ENCODE peak calls at places on chromosomes 5 and 9, in seven cellular contexts. One of them, this sample, is unnamed.

GRCh38 chr5:123605822-123606221 is 93.8 kb downstream of the CSNK1G3 start:
- DNase-seq in fibroblast of pulmonary artery: no peak
- DNase-seq in GM23338: no peak
- DNase-seq in HFFc6: no peak
- DNase-seq in dorsolateral prefrontal cortex: no peak
- DNase-seq in Peyer's patch: no peak
- DNase-seq in ovary: no peak
- DNase-seq in this sample: peak; percentile 10

GRCh38 chr5:120254385-120254784 is 209.7 kb upstream of the PRR16 start:
- DNase-seq in fibroblast of pulmonary artery: peak; percentile 6
- DNase-seq in GM23338: peak; percentile 10
- DNase-seq in HFFc6: no peak
- DNase-seq in dorsolateral prefrontal cortex: no peak
- DNase-seq in Peyer's patch: no peak
- DNase-seq in ovary: no peak
- DNase-seq in this sample: no peak

GRCh38 chr9:81827616-81828296 is 100.5 kb upstream of the SPATA31D4 start:
- DNase-seq in fibroblast of pulmonary artery: no peak
- DNase-seq in GM23338: no peak
- DNase-seq in HFFc6: no peak
- DNase-seq in dorsolateral prefrontal cortex: no peak
- DNase-seq in Peyer's patch: peak; percentile 34
- DNase-seq in ovary: no peak
- DNase-seq in this sample: no peak

GRCh38 chr5:132644177-132644576 is 13.8 kb upstream of the IL13 start:
- DNase-seq in fibroblast of pulmonary artery: no peak
- DNase-seq in GM23338: no peak
- DNase-seq in HFFc6: no peak
- DNase-seq in dorsolateral prefrontal cortex: no peak
- DNase-seq in Peyer's patch: no peak
- DNase-seq in ovary: no peak
- DNase-seq in this sample: no peak

GRCh38 chr5:141618804-141619554 is at the start of gene DIAPH1:
- DNase-seq in fibroblast of pulmonary artery: peak; percentile 97
- DNase-seq in GM23338: peak; percentile 99
- DNase-seq in HFFc6: peak; percentile 92
- DNase-seq in dorsolateral prefrontal cortex: peak; percentile 84
- DNase-seq in Peyer's patch: peak; percentile 99
- DNase-seq in ovary: peak; percentile 98
- DNase-seq in this sample: peak; percentile 96

GRCh38 chr5:129804705-129805104 is 56.8 kb downstream of the MINAR2 start:
- DNase-seq in fibroblast of pulmonary artery: no peak
- DNase-seq in GM23338: peak; percentile 43
- DNase-seq in HFFc6: no peak
- DNase-seq in dorsolateral prefrontal cortex: no peak
- DNase-seq in Peyer's patch: no peak
- DNase-seq in ovary: no peak
- DNase-seq in this sample: no peak

GRCh38 chr5:172452398-172453205 is 1.7 kb downstream of the SH3PXD2B start:
- DNase-seq in fibroblast of pulmonary artery: peak; percentile 75
- DNase-seq in GM23338: no peak
- DNase-seq in HFFc6: peak; percentile 37
- DNase-seq in dorsolateral prefrontal cortex: no peak
- DNase-seq in Peyer's patch: no peak
- DNase-seq in ovary: peak; percentile 69
- DNase-seq in this sample: no peak

GRCh38 chr5:98173334-98173733 is 600.1 kb upstream of the RGMB start:
- DNase-seq in fibroblast of pulmonary artery: peak; percentile 38
- DNase-seq in GM23338: no peak
- DNase-seq in HFFc6: peak; percentile 50
- DNase-seq in dorsolateral prefrontal cortex: no peak
- DNase-seq in Peyer's patch: no peak
- DNase-seq in ovary: no peak
- DNase-seq in this sample: no peak

GRCh38 chr9:38423273-38423938 is 848 bp downstream of the IGFBPL1 start:
- DNase-seq in fibroblast of pulmonary artery: no peak
- DNase-seq in GM23338: peak; percentile 44
- DNase-seq in HFFc6: no peak
- DNase-seq in dorsolateral prefrontal cortex: no peak
- DNase-seq in Peyer's patch: no peak
- DNase-seq in ovary: no peak
- DNase-seq in this sample: no peak

GRCh38 chr9:71819115-71819739 is 50.9 kb upstream of the CEMIP2 start:
- DNase-seq in fibroblast of pulmonary artery: peak; percentile 57
- DNase-seq in GM23338: peak; percentile 59
- DNase-seq in HFFc6: peak; percentile 36
- DNase-seq in dorsolateral prefrontal cortex: no peak
- DNase-seq in Peyer's patch: peak; percentile 51
- DNase-seq in ovary: peak; percentile 47
- DNase-seq in this sample: no peak

GRCh38 chr5:75460532-75460931 is 50.9 kb downstream of the CERT1 start:
- DNase-seq in fibroblast of pulmonary artery: no peak
- DNase-seq in GM23338: no peak
- DNase-seq in HFFc6: no peak
- DNase-seq in dorsolateral prefrontal cortex: no peak
- DNase-seq in Peyer's patch: no peak
- DNase-seq in ovary: no peak
- DNase-seq in this sample: no peak

DNA sequence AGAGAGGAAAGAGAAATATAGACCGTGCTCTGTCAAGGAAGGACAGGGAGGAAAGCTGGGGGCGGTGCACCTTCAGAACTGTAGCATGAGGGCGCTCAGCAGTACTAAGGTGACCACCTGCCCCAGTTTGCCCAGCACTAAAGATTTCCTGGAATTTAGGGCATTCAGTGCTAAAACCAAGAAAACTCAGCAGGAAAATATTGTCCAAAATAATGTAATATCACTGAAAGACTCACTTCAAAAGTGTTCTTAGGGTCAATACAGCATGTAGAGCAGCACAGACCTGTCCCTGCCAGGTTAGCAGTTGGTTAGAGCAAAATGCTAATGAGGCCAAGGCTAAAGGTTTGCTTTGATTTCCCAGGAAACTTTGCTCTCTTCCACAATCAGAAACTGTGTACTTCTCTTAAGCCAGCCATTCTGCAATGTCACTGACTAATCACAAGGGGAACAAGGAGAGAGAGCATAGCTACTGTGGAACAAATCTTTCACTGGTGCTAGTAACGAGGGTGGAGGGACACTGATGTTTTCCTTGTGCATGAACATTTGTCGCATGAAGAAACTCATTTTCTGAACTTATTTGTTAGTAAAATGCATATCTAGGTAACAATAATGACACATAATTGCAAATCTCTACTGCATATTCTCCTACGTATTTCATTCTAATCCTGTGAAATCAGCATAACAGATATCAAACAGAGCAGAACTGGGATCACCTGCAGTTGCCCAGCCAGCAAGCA is 53.0 kb upstream of the GRAMD2B start:
- DNase-seq in fibroblast of pulmonary artery: peak; percentile 34
- DNase-seq in GM23338: peak; percentile 45
- DNase-seq in HFFc6: peak; percentile 39
- DNase-seq in dorsolateral prefrontal cortex: no peak
- DNase-seq in Peyer's patch: no peak
- DNase-seq in ovary: no peak
- DNase-seq in this sample: no peak
- TF ChIP-seq CTCF in fibroblast of pulmonary artery: peak; percentile 29
- TF ChIP-seq CTCF in GM23338: no peak
- TF ChIP-seq CTCF in HFFc6: peak; percentile 49
- TF ChIP-seq CTCF in dorsolateral prefrontal cortex: peak; percentile 16
- TF ChIP-seq CTCF in Peyer's patch: no peak
- TF ChIP-seq CTCF in ovary: no peak
- TF ChIP-seq CTCF in this sample: no peak

GRCh38 chr5:31824886-31825774 is 186.2 kb downstream of the PDZD2 start:
- DNase-seq in fibroblast of pulmonary artery: peak; percentile 76
- DNase-seq in GM23338: peak; percentile 89
- DNase-seq in HFFc6: peak; percentile 66
- DNase-seq in dorsolateral prefrontal cortex: no peak
- DNase-seq in Peyer's patch: no peak
- DNase-seq in ovary: peak; percentile 72
- DNase-seq in this sample: peak; percentile 30
- TF ChIP-seq CTCF in fibroblast of pulmonary artery: peak; percentile 72
- TF ChIP-seq CTCF in GM23338: peak; percentile 87
- TF ChIP-seq CTCF in HFFc6: peak; percentile 86
- TF ChIP-seq CTCF in dorsolateral prefrontal cortex: peak; percentile 78
- TF ChIP-seq CTCF in Peyer's patch: no peak
- TF ChIP-seq CTCF in ovary: peak; percentile 39
- TF ChIP-seq CTCF in this sample: peak; percentile 64

DNA sequence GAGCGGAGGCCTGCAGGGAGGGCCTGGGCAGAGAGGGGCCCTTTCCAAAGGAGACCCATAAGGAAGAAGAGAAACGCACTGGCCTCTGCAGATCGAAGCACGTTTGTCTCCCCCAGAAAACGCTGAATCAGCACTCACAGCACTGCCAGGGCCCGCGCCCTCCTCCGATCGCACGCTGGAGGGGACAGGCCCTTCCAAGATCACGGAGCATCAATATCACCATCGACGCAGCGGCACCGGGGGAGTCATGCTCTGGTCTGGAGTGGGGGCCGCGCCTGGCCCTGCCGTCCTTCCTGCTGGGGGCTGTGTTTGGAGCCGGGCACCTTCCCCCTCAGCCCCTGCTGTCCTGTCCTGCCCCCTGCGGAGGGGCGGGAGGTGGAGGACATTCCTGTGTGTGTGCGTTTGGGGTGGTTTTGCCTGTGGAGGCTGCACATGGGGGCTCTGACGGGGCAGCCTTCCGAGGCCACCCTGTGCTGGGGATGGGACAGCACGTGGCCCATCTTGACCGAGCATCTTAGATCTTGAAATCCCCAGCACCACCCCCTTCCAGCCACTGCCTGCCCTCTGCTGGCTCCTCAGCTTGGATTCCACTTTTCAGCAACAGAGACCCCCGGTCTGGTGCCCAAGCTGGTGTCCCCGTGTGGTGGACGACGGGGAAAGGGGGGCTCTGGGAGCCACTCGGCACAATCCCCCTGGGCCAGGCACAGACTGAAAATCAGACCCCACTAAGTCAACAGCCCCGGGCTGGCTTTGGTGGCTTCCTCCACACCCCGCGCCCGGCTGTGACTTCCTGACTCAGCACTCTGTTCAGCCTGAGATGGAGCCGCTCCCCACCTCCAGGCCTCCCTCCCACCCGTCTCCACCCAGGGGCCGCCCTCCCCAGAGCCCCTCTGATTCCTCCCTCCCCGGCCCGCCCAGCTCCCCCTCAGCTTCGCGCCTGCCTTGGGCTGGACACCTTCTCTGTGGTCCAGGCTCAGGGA is 8.3 kb downstream of the TMEM250 start:
- DNase-seq in fibroblast of pulmonary artery: peak; percentile 30
- DNase-seq in GM23338: peak; percentile 62
- DNase-seq in HFFc6: no peak
- DNase-seq in dorsolateral prefrontal cortex: no peak
- DNase-seq in Peyer's patch: no peak
- DNase-seq in ovary: no peak
- DNase-seq in this sample: no peak
- TF ChIP-seq CTCF in fibroblast of pulmonary artery: peak; percentile 21
- TF ChIP-seq CTCF in GM23338: peak; percentile 18
- TF ChIP-seq CTCF in HFFc6: peak; percentile 53
- TF ChIP-seq CTCF in dorsolateral prefrontal cortex: peak; percentile 27
- TF ChIP-seq CTCF in Peyer's patch: no peak
- TF ChIP-seq CTCF in ovary: no peak
- TF ChIP-seq CTCF in this sample: peak; percentile 38

DNA sequence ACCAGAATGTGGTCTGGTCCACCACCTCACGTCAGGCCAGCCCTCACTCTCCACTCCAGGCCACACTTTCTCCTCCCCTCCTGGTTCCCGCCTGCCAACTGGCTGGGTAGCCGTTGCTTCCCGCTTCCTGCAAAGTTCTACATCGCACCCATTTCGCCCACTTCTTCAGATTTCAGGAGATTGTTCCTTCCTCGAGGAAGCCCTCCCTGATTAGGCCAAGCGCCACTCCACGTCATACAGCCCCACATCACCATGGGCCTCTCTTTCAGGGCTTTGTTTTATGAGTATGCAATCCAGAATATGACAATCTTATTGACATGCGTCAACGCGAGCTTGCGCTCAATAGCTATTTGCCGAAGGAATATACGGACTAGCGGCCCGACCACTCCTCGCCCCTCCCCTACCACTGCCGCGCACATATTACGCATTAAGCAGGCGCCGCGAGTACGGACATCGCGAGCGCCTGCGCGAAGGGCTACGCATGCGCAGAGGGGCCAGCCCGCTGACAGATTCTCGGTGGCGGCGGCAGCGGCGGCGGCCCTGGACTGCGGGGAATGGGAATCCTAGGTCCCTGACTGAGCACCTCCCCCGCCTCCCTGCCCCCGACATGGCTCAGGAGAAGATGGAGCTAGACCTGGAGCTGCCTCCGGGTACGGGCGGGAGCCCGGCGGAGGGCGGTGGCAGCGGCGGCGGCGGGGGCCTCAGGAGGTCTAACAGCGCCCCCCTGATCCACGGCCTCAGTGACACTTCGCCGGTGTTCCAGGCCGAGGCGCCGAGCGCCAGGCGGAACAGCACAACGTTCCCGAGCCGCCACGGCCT is 74.7 kb downstream of the PIP5K1B start:
- DNase-seq in fibroblast of pulmonary artery: peak; percentile 95
- DNase-seq in GM23338: peak; percentile 97
- DNase-seq in HFFc6: peak; percentile 89
- DNase-seq in dorsolateral prefrontal cortex: peak; percentile 84
- DNase-seq in Peyer's patch: peak; percentile 87
- DNase-seq in ovary: peak; percentile 95
- DNase-seq in this sample: peak; percentile 92
- TF ChIP-seq CTCF in fibroblast of pulmonary artery: no peak
- TF ChIP-seq CTCF in GM23338: peak; percentile 19
- TF ChIP-seq CTCF in HFFc6: peak; percentile 73
- TF ChIP-seq CTCF in dorsolateral prefrontal cortex: peak; percentile 62
- TF ChIP-seq CTCF in Peyer's patch: no peak
- TF ChIP-seq CTCF in ovary: no peak
- TF ChIP-seq CTCF in this sample: peak; percentile 64